ENCODE peak calls at places on chromosome 3, in six cellular contexts. B is CD8-positive, alpha-beta memory T cell; U is A549; L is adrenal gland; Y is upper lobe of right lung; M is heart left ventricle. E is an unnamed sample. For H3K4me1, the result is how much of the 10 kb centered on the place peaks cover.

GRCh38 chr3:35651456-35651855 is 12.1 kb downstream of the ARPP21 start:
- DNase-seq in B (no peak), U (no peak), L (no peak), Y (no peak), M (no peak), E (no peak)

GRCh38 chr3:9678493-9678892 is 25.1 kb upstream of the CPNE9 start:
- DNase-seq in B (no peak), U (no peak), L (no peak), Y (no peak), M (no peak), E (no peak)

GRCh38 chr3:67647390-67647878 is 7.0 kb downstream of the SUCLG2 start:
- DNase-seq in B (no peak), U (peak), L (no peak), Y (no peak), M (peak), E (no peak)

GRCh38 chr3:132134611-132135010 is 99.8 kb upstream of the CPNE4 start:
- DNase-seq in B (no peak), U (no peak), L (no peak), Y (no peak), M (no peak), E (no peak)

GRCh38 chr3:171049831-171050444 is 23.4 kb upstream of the SLC2A2 start:
- DNase-seq in B (no peak), U (peak), L (peak), Y (peak), M (peak), E (no peak)

GRCh38 chr3:189789432-189789831 is 158.2 kb downstream of the TP63 start:
- DNase-seq in B (no peak), U (no peak), L (no peak), Y (no peak), M (no peak), E (no peak)

GRCh38 chr3:122857019-122857418 is 62.1 kb downstream of the SLC49A4 start:
- DNase-seq in B (no peak), U (no peak), L (no peak), Y (no peak), M (no peak), E (no peak)

GRCh38 chr3:33187368-33187634 is 31.3 kb downstream of the SUSD5 start:
- DNase-seq in B (no peak), U (no peak), L (no peak), Y (no peak), M (no peak), E (no peak)

GRCh38 chr3:121796970-121797369 is 37.9 kb downstream of the IQCB1 start:
- DNase-seq in B (no peak), U (no peak), L (no peak), Y (no peak), M (no peak), E (no peak)

GRCh38 chr3:156131241-156131640 is 10.9 kb downstream of the KCNAB1 start:
- DNase-seq in B (no peak), U (no peak), L (no peak), Y (no peak), M (no peak), E (no peak)

GRCh38 chr3:128448491-128448890 is 18.2 kb downstream of the DNAJB8 start:
- DNase-seq in B (peak), U (no peak), L (no peak), Y (no peak), M (no peak), E (peak)

GRCh38 chr3:57006048-57006709 is 54.3 kb upstream of the SPATA12 start:
- DNase-seq in B (no peak), U (no peak), L (no peak), Y (no peak), M (no peak), E (no peak)

GRCh38 chr3:4773583-4773982 is 205.7 kb upstream of the BHLHE40 start:
- DNase-seq in B (no peak), U (no peak), L (no peak), Y (no peak), M (no peak), E (no peak)
- H3K4me1 ChIP-seq in B (under half), U (under half), L (under half), Y (under half), M (under half), E (under half)

DNA sequence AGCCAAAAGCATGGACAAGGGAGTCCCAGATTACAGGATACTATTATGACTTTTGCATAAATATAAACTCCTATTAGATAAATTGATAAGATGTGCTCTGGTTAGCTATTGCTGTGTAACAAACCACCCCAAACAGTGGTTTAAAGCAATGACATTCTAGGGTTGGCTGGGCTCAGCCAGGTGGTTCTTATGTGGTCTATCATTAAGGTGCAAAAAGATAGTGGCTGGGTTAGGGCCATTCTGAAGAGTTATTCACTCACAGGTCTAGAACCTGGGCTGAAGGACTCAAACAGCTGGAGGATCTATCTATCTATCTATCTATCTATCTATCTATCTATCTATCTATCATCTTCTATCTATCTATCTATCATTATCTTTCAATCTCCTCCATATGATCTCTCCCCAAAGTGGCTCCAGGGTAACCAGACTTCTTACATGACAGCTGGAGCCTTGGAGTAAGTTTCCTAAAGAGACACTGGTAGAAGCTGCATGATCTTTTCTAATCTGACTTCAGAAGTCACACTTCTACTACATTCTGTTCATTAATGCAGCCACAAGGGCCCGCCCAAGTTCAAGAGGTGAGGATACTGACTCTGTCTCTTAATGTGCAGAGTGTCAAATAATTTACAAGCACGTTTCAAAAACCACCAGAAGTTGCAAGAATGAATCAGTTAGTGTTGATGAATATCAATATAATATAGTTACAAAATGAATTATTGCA is 74.9 kb upstream of the XCR1 start:
- DNase-seq in B (no peak), U (no peak), L (no peak), Y (no peak), M (no peak), E (no peak)
- H3K4me1 ChIP-seq in B (half or more), U (under half), L (under half), Y (under half), M (under half), E (under half)

GRCh38 chr3:94305835-94306685 is 243.2 kb downstream of the NSUN3 start:
- DNase-seq in B (no peak), U (no peak), L (no peak), Y (no peak), M (no peak), E (no peak)

GRCh38 chr3:94303266-94303665 is 240.4 kb downstream of the NSUN3 start:
- DNase-seq in B (no peak), U (no peak), L (no peak), Y (no peak), M (no peak), E (no peak)

GRCh38 chr3:94301346-94301745 is 238.5 kb downstream of the NSUN3 start:
- DNase-seq in B (no peak), U (no peak), L (no peak), Y (no peak), M (no peak), E (no peak)

GRCh38 chr3:94304953-94305352 is 242.1 kb downstream of the NSUN3 start:
- DNase-seq in B (no peak), U (no peak), L (no peak), Y (no peak), M (no peak), E (no peak)

GRCh38 chr3:94303897-94304296 is 241.0 kb downstream of the NSUN3 start:
- DNase-seq in B (no peak), U (no peak), L (no peak), Y (no peak), M (no peak), E (no peak)
- H3K4me1 ChIP-seq in B (under half), U (under half), L (under half), Y (under half), M (under half), E (under half)

GRCh38 chr3:11613851-11614491 is 29.7 kb downstream of the VGLL4 start:
- DNase-seq in B (no peak), U (no peak), L (no peak), Y (peak), M (no peak), E (no peak)

GRCh38 chr3:11611271-11611893 is 32.3 kb downstream of the VGLL4 start:
- DNase-seq in B (no peak), U (no peak), L (no peak), Y (no peak), M (no peak), E (no peak)

GRCh38 chr3:11613319-11613718 is 30.4 kb downstream of the VGLL4 start:
- DNase-seq in B (no peak), U (no peak), L (no peak), Y (no peak), M (no peak), E (no peak)

GRCh38 chr3:11610700-11611099 is 33.0 kb downstream of the VGLL4 start:
- DNase-seq in B (no peak), U (no peak), L (no peak), Y (no peak), M (no peak), E (no peak)

GRCh38 chr3:11612515-11613184 is 31.1 kb downstream of the VGLL4 start:
- DNase-seq in B (no peak), U (no peak), L (no peak), Y (no peak), M (no peak), E (no peak)
- H3K4me1 ChIP-seq in B (under half), U (under half), L (half or more), Y (under half), M (half or more), E (under half)

DNA sequence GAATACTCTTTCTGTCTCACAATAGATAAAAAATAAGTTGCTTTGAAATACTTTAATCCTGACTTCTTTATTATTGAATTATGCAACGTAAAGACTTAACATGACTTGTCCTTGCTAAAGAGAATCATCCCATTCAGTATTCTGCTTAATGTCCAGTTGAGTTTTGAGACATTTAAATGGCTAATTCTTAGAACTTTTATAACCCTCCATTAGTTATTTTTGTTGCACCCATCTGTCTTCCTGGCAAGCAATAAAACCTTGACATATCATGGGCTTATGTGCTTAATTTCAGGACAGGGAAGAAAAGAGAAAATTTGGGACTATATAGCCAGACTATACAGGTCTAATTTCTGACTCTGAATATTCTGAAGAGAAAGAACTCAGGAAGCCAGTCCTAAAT is 3.1 kb downstream of the SEC62 start:
- DNase-seq in B (no peak), U (no peak), L (no peak), Y (no peak), M (no peak), E (no peak)
- H3K4me1 ChIP-seq in B (half or more), U (under half), L (half or more), Y (under half), M (half or more), E (half or more)

GRCh38 chr3:30663533-30664241 is 57.3 kb downstream of the TGFBR2 start:
- DNase-seq in B (no peak), U (no peak), L (no peak), Y (no peak), M (no peak), E (peak)

GRCh38 chr3:30664884-30665283 is 58.5 kb downstream of the TGFBR2 start:
- DNase-seq in B (peak), U (no peak), L (no peak), Y (no peak), M (no peak), E (peak)

GRCh38 chr3:30661107-30661873 is 54.9 kb downstream of the TGFBR2 start:
- DNase-seq in B (no peak), U (no peak), L (no peak), Y (no peak), M (no peak), E (peak)

GRCh38 chr3:30664449-30664848 is 58.0 kb downstream of the TGFBR2 start:
- DNase-seq in B (peak), U (no peak), L (no peak), Y (no peak), M (no peak), E (peak)

DNA sequence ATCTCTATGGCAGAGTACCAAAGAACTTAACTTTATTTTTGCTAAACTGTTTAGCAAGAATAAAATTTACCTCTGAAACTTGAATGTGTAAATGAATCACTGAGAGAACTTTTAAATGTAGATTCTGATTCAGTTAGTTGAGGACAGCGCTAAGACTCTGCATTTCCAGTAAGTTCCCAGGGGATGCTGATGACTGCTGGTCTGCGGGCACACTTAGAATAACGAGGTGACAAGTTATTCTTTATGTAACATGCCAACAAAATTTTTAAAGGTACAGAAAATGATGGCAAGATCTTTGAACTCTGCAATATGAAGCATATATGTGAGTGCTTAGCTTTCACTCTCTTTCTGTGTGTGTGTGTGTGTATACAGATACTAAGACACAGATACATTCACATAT is 56.4 kb downstream of the TGFBR2 start:
- DNase-seq in B (no peak), U (no peak), L (no peak), Y (no peak), M (no peak), E (no peak)
- H3K4me1 ChIP-seq in B (half or more), U (half or more), L (half or more), Y (half or more), M (half or more), E (half or more)

GRCh38 chr3:129888739-129889138 is 4.8 kb downstream of the TMCC1 start:
- DNase-seq in B (no peak), U (no peak), L (no peak), Y (no peak), M (no peak), E (no peak)

GRCh38 chr3:129892857-129893615 is 475 bp downstream of the TMCC1 start:
- DNase-seq in B (peak), U (peak), L (peak), Y (peak), M (peak), E (peak)

GRCh38 chr3:129892486-129892856 is 1.0 kb downstream of the TMCC1 start:
- DNase-seq in B (no peak), U (no peak), L (peak), Y (no peak), M (no peak), E (no peak)

GRCh38 chr3:129890125-129890524 is 3.4 kb downstream of the TMCC1 start:
- DNase-seq in B (peak), U (no peak), L (no peak), Y (no peak), M (no peak), E (no peak)

DNA sequence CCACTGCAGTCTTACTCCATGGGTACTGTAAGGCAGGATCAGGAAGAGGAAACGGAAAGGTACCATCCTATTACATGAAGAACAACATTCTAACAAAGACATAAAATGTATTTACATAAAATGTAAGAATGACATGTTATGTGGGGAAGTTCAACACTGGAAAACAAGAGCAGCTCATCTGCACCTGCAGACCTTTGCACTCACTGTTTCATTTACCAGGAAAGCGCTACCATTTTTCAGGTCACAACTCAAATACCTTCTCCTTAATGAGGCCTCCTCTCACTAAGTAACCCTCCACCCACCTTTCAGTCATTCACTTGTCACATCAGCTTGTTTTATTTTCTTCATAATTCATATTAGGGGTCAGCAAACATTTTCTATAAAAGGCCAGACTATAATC is 2.6 kb downstream of the TMCC1 start:
- DNase-seq in B (no peak), U (no peak), L (no peak), Y (no peak), M (no peak), E (no peak)
- H3K4me1 ChIP-seq in B (under half), U (under half), L (half or more), Y (under half), M (half or more), E (half or more)

GRCh38 chr3:16839271-16840110 is 45.3 kb upstream of the PLCL2 start:
- DNase-seq in B (no peak), U (no peak), L (no peak), Y (no peak), M (no peak), E (no peak)
- H3K4me1 ChIP-seq in B (half or more), U (under half), L (under half), Y (under half), M (under half), E (half or more)

GRCh38 chr3:172157566-172158258 is 118.3 kb downstream of the FNDC3B start:
- DNase-seq in B (no peak), U (no peak), L (no peak), Y (no peak), M (no peak), E (no peak)

GRCh38 chr3:172154768-172155649 is 115.6 kb downstream of the FNDC3B start:
- DNase-seq in B (no peak), U (no peak), L (no peak), Y (no peak), M (no peak), E (no peak)

GRCh38 chr3:172153335-172153861 is 114.0 kb downstream of the FNDC3B start:
- DNase-seq in B (peak), U (peak), L (peak), Y (peak), M (peak), E (peak)

GRCh38 chr3:172156309-172156998 is 117.1 kb downstream of the FNDC3B start:
- DNase-seq in B (no peak), U (no peak), L (no peak), Y (peak), M (no peak), E (no peak)

GRCh38 chr3:172155880-172156279 is 116.5 kb downstream of the FNDC3B start:
- DNase-seq in B (no peak), U (no peak), L (no peak), Y (no peak), M (no peak), E (no peak)
- H3K4me1 ChIP-seq in B (under half), U (half or more), L (half or more), Y (half or more), M (half or more), E (under half)

E was measured in CD4-positive, alpha-beta memory T cell.